ENCODE peak calls at places on chromosome 7, in five cellular contexts. One of them, this sample, is unnamed.

GRCh38 chr7:37248396-37248836 is 200.2 kb downstream of the ELMO1 start:
- DNase-seq in EL: no peak
- DNase-seq in sciatic nerve: no peak
- DNase-seq in T-helper 2 cell: no peak
- DNase-seq in HTR-8/SVneo: no peak
- DNase-seq in this sample: no peak

GRCh38 chr7:48280100-48280499 is 108.8 kb downstream of the ABCA13 start:
- DNase-seq in EL: peak; percentile 64
- DNase-seq in sciatic nerve: no peak
- DNase-seq in T-helper 2 cell: no peak
- DNase-seq in HTR-8/SVneo: no peak
- DNase-seq in this sample: no peak

GRCh38 chr7:139730746-139731612 is 46.8 kb downstream of the HIPK2 start:
- DNase-seq in EL: no peak
- DNase-seq in sciatic nerve: no peak
- DNase-seq in T-helper 2 cell: no peak
- DNase-seq in HTR-8/SVneo: no peak
- DNase-seq in this sample: no peak

GRCh38 chr7:98038731-98039130 is 48.7 kb upstream of the OCM2 start:
- DNase-seq in EL: no peak
- DNase-seq in sciatic nerve: no peak
- DNase-seq in T-helper 2 cell: no peak
- DNase-seq in HTR-8/SVneo: no peak
- DNase-seq in this sample: no peak

GRCh38 chr7:18231854-18232253 is 204.2 kb upstream of the PRPS1L1 start:
- DNase-seq in EL: no peak
- DNase-seq in sciatic nerve: no peak
- DNase-seq in T-helper 2 cell: no peak
- DNase-seq in HTR-8/SVneo: no peak
- DNase-seq in this sample: no peak

GRCh38 chr7:28958235-28958945 is at the start of gene TRIL:
- DNase-seq in EL: peak; percentile 53
- DNase-seq in sciatic nerve: peak; percentile 84
- DNase-seq in T-helper 2 cell: no peak
- DNase-seq in HTR-8/SVneo: no peak
- DNase-seq in this sample: peak; percentile 89

GRCh38 chr7:100396421-100396982 is 23.2 kb downstream of the PILRA start:
- DNase-seq in EL: no peak
- DNase-seq in sciatic nerve: no peak
- DNase-seq in T-helper 2 cell: peak; percentile 41
- DNase-seq in HTR-8/SVneo: no peak
- DNase-seq in this sample: no peak

GRCh38 chr7:104950006-104950405 is 64.0 kb upstream of the KMT2E start:
- DNase-seq in EL: no peak
- DNase-seq in sciatic nerve: no peak
- DNase-seq in T-helper 2 cell: no peak
- DNase-seq in HTR-8/SVneo: no peak
- DNase-seq in this sample: no peak

GRCh38 chr7:21902240-21902639 is 43.5 kb downstream of the CDCA7L start:
- DNase-seq in EL: peak; percentile 82
- DNase-seq in sciatic nerve: no peak
- DNase-seq in T-helper 2 cell: no peak
- DNase-seq in HTR-8/SVneo: no peak
- DNase-seq in this sample: no peak

GRCh38 chr7:38932509-38933168 is 23.6 kb upstream of the VPS41 start:
- DNase-seq in EL: peak; percentile 49
- DNase-seq in sciatic nerve: peak; percentile 88
- DNase-seq in T-helper 2 cell: no peak
- DNase-seq in HTR-8/SVneo: peak; percentile 32
- DNase-seq in this sample: no peak

GRCh38 chr7:124051978-124052377 is 19.1 kb upstream of the TMEM229A start:
- DNase-seq in EL: no peak
- DNase-seq in sciatic nerve: no peak
- DNase-seq in T-helper 2 cell: no peak
- DNase-seq in HTR-8/SVneo: no peak
- DNase-seq in this sample: no peak

GRCh38 chr7:20828947-20829346 is 42.3 kb upstream of the SP8 start:
- DNase-seq in EL: no peak
- DNase-seq in sciatic nerve: no peak
- DNase-seq in T-helper 2 cell: no peak
- DNase-seq in HTR-8/SVneo: no peak
- DNase-seq in this sample: no peak

GRCh38 chr7:112173214-112173905 is 32.8 kb downstream of the DOCK4 start:
- DNase-seq in EL: no peak
- DNase-seq in sciatic nerve: no peak
- DNase-seq in T-helper 2 cell: no peak
- DNase-seq in HTR-8/SVneo: no peak
- DNase-seq in this sample: no peak

GRCh38 chr7:2193120-2193519 is 39.6 kb downstream of the MAD1L1 start:
- DNase-seq in EL: no peak
- DNase-seq in sciatic nerve: peak; percentile 19
- DNase-seq in T-helper 2 cell: no peak
- DNase-seq in HTR-8/SVneo: no peak
- DNase-seq in this sample: no peak

GRCh38 chr7:26525413-26526287 is 234.0 kb downstream of the SNX10 start:
- DNase-seq in EL: no peak
- DNase-seq in sciatic nerve: no peak
- DNase-seq in T-helper 2 cell: no peak
- DNase-seq in HTR-8/SVneo: no peak
- DNase-seq in this sample: no peak

GRCh38 chr7:4009720-4010119 is 672.4 kb upstream of the FOXK1 start:
- DNase-seq in EL: no peak
- DNase-seq in sciatic nerve: no peak
- DNase-seq in T-helper 2 cell: no peak
- DNase-seq in HTR-8/SVneo: no peak
- DNase-seq in this sample: no peak

GRCh38 chr7:47253650-47254080 is 328.2 kb downstream of the TNS3 start:
- DNase-seq in EL: peak; percentile 86
- DNase-seq in sciatic nerve: no peak
- DNase-seq in T-helper 2 cell: no peak
- DNase-seq in HTR-8/SVneo: peak; percentile 85
- DNase-seq in this sample: no peak

GRCh38 chr7:27901028-27901760 is 161.2 kb downstream of the TAX1BP1 start:
- DNase-seq in EL: peak; percentile 62
- DNase-seq in sciatic nerve: no peak
- DNase-seq in T-helper 2 cell: no peak
- DNase-seq in HTR-8/SVneo: no peak
- DNase-seq in this sample: no peak

GRCh38 chr7:1029637-1030443 is 14.5 kb upstream of the GPR146 start:
- DNase-seq in EL: no peak
- DNase-seq in sciatic nerve: no peak
- DNase-seq in T-helper 2 cell: no peak
- DNase-seq in HTR-8/SVneo: no peak
- DNase-seq in this sample: no peak

GRCh38 chr7:84193787-84194186 is 802 bp downstream of the SEMA3A start:
- DNase-seq in EL: no peak
- DNase-seq in sciatic nerve: no peak
- DNase-seq in T-helper 2 cell: no peak
- DNase-seq in HTR-8/SVneo: no peak
- DNase-seq in this sample: no peak

GRCh38 chr7:11831727-11832495 is at the start of gene THSD7A:
- DNase-seq in EL: peak; percentile 23
- DNase-seq in sciatic nerve: peak; percentile 54
- DNase-seq in T-helper 2 cell: no peak
- DNase-seq in HTR-8/SVneo: peak; percentile 36
- DNase-seq in this sample: peak; percentile 60

GRCh38 chr7:37832194-37832593 is 16.2 kb upstream of the NME8 start:
- DNase-seq in EL: no peak
- DNase-seq in sciatic nerve: peak; percentile 76
- DNase-seq in T-helper 2 cell: no peak
- DNase-seq in HTR-8/SVneo: no peak
- DNase-seq in this sample: peak; percentile 75

GRCh38 chr7:47601119-47601880 is 19.4 kb upstream of the TNS3 start:
- DNase-seq in EL: peak; percentile 96
- DNase-seq in sciatic nerve: no peak
- DNase-seq in T-helper 2 cell: no peak
- DNase-seq in HTR-8/SVneo: no peak
- DNase-seq in this sample: no peak

GRCh38 chr7:130941322-130942210 is 207.6 kb upstream of the KLF14 start:
- DNase-seq in EL: peak; percentile 65
- DNase-seq in sciatic nerve: peak; percentile 71
- DNase-seq in T-helper 2 cell: peak; percentile 35
- DNase-seq in HTR-8/SVneo: peak; percentile 22
- DNase-seq in this sample: no peak

GRCh38 chr7:158255156-158255555 is 332.5 kb downstream of the PTPRN2 start:
- DNase-seq in EL: no peak
- DNase-seq in sciatic nerve: peak; percentile 42
- DNase-seq in T-helper 2 cell: no peak
- DNase-seq in HTR-8/SVneo: no peak
- DNase-seq in this sample: no peak

GRCh38 chr7:50268223-50268622 is 36.3 kb upstream of the IKZF1 start:
- DNase-seq in EL: no peak
- DNase-seq in sciatic nerve: no peak
- DNase-seq in T-helper 2 cell: no peak
- DNase-seq in HTR-8/SVneo: no peak
- DNase-seq in this sample: no peak